ENCODE peak calls at places on chromosomes 3 and 15, in four cellular contexts. X is germinal center, U is epithelial cell of esophagus, C is GM18507. S is an unnamed sample.

GRCh38 chr3:154184582-154184981 is 63.4 kb downstream of the ARHGEF26 start:
- DNase-seq in C (no peak), U (no peak), X (no peak), S (no peak)

GRCh38 chr3:32791833-32792232 is 26.0 kb upstream of the TRIM71 start:
- DNase-seq in U (no peak), X (no peak), C (no peak), S (no peak)

GRCh38 chr3:124217542-124217941 is 225.6 kb upstream of the ROPN1 start:
- DNase-seq in U (peak; percentile 86), X (no peak), C (no peak), S (peak; percentile 24)

GRCh38 chr15:48084759-48085420 is 35.9 kb upstream of the SLC24A5 start:
- DNase-seq in X (peak; percentile 7), U (peak; percentile 58), C (no peak), S (no peak)

GRCh38 chr3:167066977-167067843 is 312.9 kb downstream of the ZBBX start:
- DNase-seq in C (no peak), X (no peak), U (no peak), S (no peak)

GRCh38 chr15:68818671-68819450 is 1.8 kb downstream of the ANP32A start:
- DNase-seq in C (no peak), U (peak; percentile 36), X (peak; percentile 71), S (no peak)

GRCh38 chr3:179860275-179861107 is 176.2 kb downstream of the PEX5L start:
- DNase-seq in U (no peak), C (no peak), X (no peak), S (no peak)

GRCh38 chr3:189563841-189564563 is 67.2 kb upstream of the TP63 start:
- DNase-seq in C (peak; percentile 18), X (no peak), U (peak; percentile 99), S (peak; percentile 46)

GRCh38 chr3:36893137-36893557 is 51.7 kb downstream of the TRANK1 start:
- DNase-seq in U (peak; percentile 67), X (peak; percentile 61), C (no peak), S (no peak)

GRCh38 chr3:32814371-32814770 is 3.4 kb upstream of the TRIM71 start:
- DNase-seq in X (no peak), C (no peak), U (no peak), S (no peak)

GRCh38 chr15:65532738-65533051 is 2.4 kb downstream of the HACD3 start:
- DNase-seq in U (peak; percentile 78), C (no peak), X (no peak), S (no peak)

GRCh38 chr15:92421980-92422379 is 28.3 kb downstream of the ST8SIA2 start:
- DNase-seq in U (no peak), C (no peak), X (no peak), S (no peak)

GRCh38 chr3:197912770-197913476 is 37.1 kb upstream of the RPL35A start:
- DNase-seq in X (no peak), U (no peak), C (no peak), S (no peak)

GRCh38 chr3:37753428-37753827 is 108.3 kb upstream of the CTDSPL start:
- DNase-seq in C (no peak), U (peak; percentile 13), X (no peak), S (no peak)

GRCh38 chr3:42964286-42964685 is 14.8 kb upstream of the GASK1A start:
- DNase-seq in X (no peak), C (no peak), U (no peak), S (no peak)

GRCh38 chr3:190065204-190065603 is 55.5 kb downstream of the P3H2 start:
- DNase-seq in U (no peak), C (no peak), X (no peak), S (no peak)

S was measured in AG09319.